ENCODE peak calls at places on chromosomes 4 and X, in nine cellular contexts. M is mesendoderm; L is tibial artery; B is IMR-90; R is left lung; O is iPS DF 6.9; P is keratinocyte; Y is naive thymus-derived CD4-positive, alpha-beta T cell; H is neural progenitor cell. Z is an unnamed sample. For H3K4me1, the result is how much of the 10 kb centered on the place peaks cover.

GRCh38 chr4:187849556-187850245 is 145.9 kb upstream of the ZFP42 start:
- DNase-seq in R (no peak), O (no peak), Y (no peak), H (no peak), B (no peak), L (no peak), M (no peak), P (no peak), Z (no peak)

GRCh38 chr4:158856852-158857251 is 88.0 kb downstream of the FNIP2 start:
- DNase-seq in R (no peak), H (peak), M (peak), L (no peak), P (no peak), O (no peak), Y (no peak), B (peak), Z (no peak)

GRCh38 chr4:9947168-9948062 is 73.9 kb downstream of the SLC2A9 start:
- DNase-seq in B (no peak), O (no peak), H (no peak), Y (no peak), M (no peak), R (no peak), P (peak), L (no peak), Z (no peak)

GRCh38 chrX:1531106-1531890 is 5.7 kb downstream of the P2RY8 start:
- DNase-seq in H (no peak), O (no peak), B (no peak), P (no peak), R (no peak), L (no peak), Y (no peak), M (no peak), Z (no peak)

GRCh38 chrX:12814434-12814833 is 23.2 kb downstream of the PRPS2 start:
- DNase-seq in O (no peak), L (peak), M (peak), B (peak), P (peak), R (no peak), Y (peak), H (peak), Z (no peak)

GRCh38 chr4:158904815-158905214 is 136.0 kb downstream of the FNIP2 start:
- DNase-seq in P (no peak), L (no peak), Y (no peak), M (no peak), R (no peak), H (no peak), O (no peak), B (no peak), Z (no peak)

GRCh38 chrX:102067966-102068723 is 57.3 kb upstream of the TCEAL2 start:
- DNase-seq in B (peak), H (peak), M (peak), R (no peak), Y (no peak), P (no peak), O (no peak), L (no peak), Z (no peak)

GRCh38 chr4:123600426-123600825 is 203.8 kb downstream of the SPRY1 start:
- DNase-seq in B (no peak), H (peak), R (no peak), L (no peak), O (no peak), Y (no peak), M (peak), P (no peak), Z (no peak)

GRCh38 chr4:13492752-13493151 is 8.6 kb upstream of the RAB28 start:
- DNase-seq in L (no peak), H (no peak), P (no peak), M (no peak), B (no peak), O (no peak), R (no peak), Y (no peak), Z (no peak)

GRCh38 chr4:13493793-13494192 is 9.7 kb upstream of the RAB28 start:
- DNase-seq in B (no peak), H (no peak), Y (no peak), O (no peak), R (no peak), P (no peak), M (no peak), L (no peak), Z (no peak)

GRCh38 chr4:13495753-13496152 is 11.6 kb upstream of the RAB28 start:
- DNase-seq in L (no peak), O (no peak), R (no peak), H (no peak), B (no peak), M (no peak), P (no peak), Y (no peak), Z (no peak)

GRCh38 chr4:13498464-13498863 is 14.3 kb upstream of the RAB28 start:
- DNase-seq in B (no peak), O (no peak), R (no peak), M (no peak), L (no peak), P (no peak), Y (no peak), H (no peak), Z (no peak)

DNA sequence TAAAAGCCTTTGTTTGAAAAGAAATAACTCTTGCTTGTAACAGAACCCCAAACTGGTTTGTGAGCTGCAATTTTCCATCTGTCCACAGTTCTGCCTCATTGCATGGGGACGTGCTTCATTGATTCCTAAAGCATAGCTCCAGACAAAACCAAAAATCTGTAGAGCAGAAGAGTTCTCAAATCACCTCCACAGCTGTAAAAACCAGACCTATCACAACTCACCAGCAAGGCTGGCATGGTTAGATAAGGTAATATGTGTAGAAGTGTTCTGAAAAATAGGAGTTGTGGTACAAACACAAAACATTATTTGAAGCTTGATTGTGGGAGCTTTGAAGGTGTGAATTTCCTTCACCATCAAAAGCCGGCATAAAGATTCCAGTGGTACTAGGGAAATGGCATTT is 12.5 kb upstream of the RAB28 start:
- DNase-seq in L (no peak), B (no peak), P (no peak), R (no peak), O (no peak), Y (no peak), M (no peak), H (no peak), Z (no peak)
- H3K4me1 ChIP-seq in L (under half), B (under half), P (under half), R (under half), O (under half), Y (under half), M (under half), H (under half), Z (under half)

GRCh38 chrX:103536732-103537131 is 17.4 kb upstream of the RAB40A start:
- DNase-seq in O (no peak), H (no peak), R (no peak), Y (no peak), M (no peak), P (no peak), L (no peak), B (no peak), Z (no peak)

GRCh38 chrX:103539695-103540094 is 20.4 kb upstream of the RAB40A start:
- DNase-seq in P (no peak), Y (no peak), L (no peak), H (no peak), R (no peak), B (no peak), M (no peak), O (no peak), Z (no peak)

GRCh38 chrX:103537871-103538387 is 18.6 kb upstream of the RAB40A start:
- DNase-seq in H (no peak), O (no peak), M (no peak), R (no peak), L (no peak), Y (no peak), B (no peak), P (no peak), Z (no peak)

GRCh38 chrX:103538728-103539127 is 19.4 kb upstream of the RAB40A start:
- DNase-seq in M (no peak), H (no peak), B (peak), P (peak), O (no peak), L (no peak), Y (no peak), R (no peak), Z (no peak)

GRCh38 chrX:103540145-103540544 is 20.9 kb upstream of the RAB40A start:
- DNase-seq in O (no peak), R (no peak), L (no peak), P (no peak), M (no peak), Y (no peak), B (peak), H (no peak), Z (no peak)
- H3K4me1 ChIP-seq in O (under half), R (under half), L (under half), P (under half), M (under half), Y (under half), B (under half), H (under half), Z (under half)

GRCh38 chrX:39504227-39504626 is 593.5 kb downstream of the BCOR start:
- DNase-seq in L (no peak), Y (no peak), M (no peak), B (no peak), P (no peak), O (no peak), R (no peak), H (no peak), Z (no peak)
- H3K4me1 ChIP-seq in L (under half), Y (under half), M (under half), B (under half), P (under half), O (under half), R (under half), H (under half), Z (under half)

GRCh38 chr4:86940176-86940575 is 5.4 kb downstream of the AFF1 start:
- DNase-seq in B (peak), Y (no peak), H (no peak), P (no peak), R (no peak), M (no peak), O (no peak), L (no peak), Z (no peak)
- H3K4me1 ChIP-seq in B (under half), Y (under half), H (under half), P (under half), R (half or more), M (under half), O (under half), L (under half), Z (half or more)

DNA sequence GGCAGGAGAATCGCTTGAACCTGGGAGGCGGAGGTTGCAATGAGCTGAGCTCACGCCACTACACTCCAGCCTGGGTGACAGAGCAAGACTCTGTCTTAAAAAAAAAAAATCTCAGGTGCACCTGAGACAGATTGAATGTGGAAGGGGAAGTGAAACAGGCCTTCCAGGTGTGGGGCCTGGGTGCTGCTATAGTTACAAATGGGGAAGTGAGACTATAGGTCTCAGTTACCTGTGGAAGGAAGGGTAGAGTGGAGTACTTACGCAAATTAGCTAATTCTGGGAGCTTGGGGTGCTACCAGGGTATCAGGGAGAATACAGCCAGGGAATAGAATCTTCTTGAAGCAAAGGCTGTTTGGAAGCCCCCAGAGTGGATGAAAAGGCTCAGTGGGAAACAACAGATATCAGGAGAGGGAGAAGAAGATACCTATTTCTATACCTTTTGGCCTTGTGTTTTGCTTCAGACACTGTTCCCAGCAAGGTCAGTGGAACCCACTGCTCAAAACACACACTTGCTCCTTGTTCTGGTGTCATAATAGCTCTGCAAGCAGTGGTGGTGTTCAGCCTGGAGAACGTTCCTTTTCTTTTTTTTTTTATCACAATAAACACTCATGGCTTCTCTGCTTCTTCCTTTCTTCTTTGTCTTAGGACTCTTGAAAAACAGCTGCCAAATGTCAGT is 7.0 kb downstream of the CD38 start:
- DNase-seq in H (no peak), Y (no peak), B (no peak), M (no peak), R (no peak), L (no peak), O (no peak), P (no peak), Z (no peak)
- H3K4me1 ChIP-seq in H (under half), Y (under half), B (under half), M (under half), R (under half), L (under half), O (under half), P (under half), Z (under half)

GRCh38 chrX:45794995-45795337 is 594.3 kb upstream of the DIPK2B start:
- DNase-seq in H (no peak), B (no peak), P (no peak), L (no peak), R (no peak), O (no peak), M (no peak), Y (no peak), Z (no peak)
- H3K4me1 ChIP-seq in H (under half), B (under half), P (under half), L (under half), R (under half), O (under half), M (under half), Y (under half), Z (under half)

DNA sequence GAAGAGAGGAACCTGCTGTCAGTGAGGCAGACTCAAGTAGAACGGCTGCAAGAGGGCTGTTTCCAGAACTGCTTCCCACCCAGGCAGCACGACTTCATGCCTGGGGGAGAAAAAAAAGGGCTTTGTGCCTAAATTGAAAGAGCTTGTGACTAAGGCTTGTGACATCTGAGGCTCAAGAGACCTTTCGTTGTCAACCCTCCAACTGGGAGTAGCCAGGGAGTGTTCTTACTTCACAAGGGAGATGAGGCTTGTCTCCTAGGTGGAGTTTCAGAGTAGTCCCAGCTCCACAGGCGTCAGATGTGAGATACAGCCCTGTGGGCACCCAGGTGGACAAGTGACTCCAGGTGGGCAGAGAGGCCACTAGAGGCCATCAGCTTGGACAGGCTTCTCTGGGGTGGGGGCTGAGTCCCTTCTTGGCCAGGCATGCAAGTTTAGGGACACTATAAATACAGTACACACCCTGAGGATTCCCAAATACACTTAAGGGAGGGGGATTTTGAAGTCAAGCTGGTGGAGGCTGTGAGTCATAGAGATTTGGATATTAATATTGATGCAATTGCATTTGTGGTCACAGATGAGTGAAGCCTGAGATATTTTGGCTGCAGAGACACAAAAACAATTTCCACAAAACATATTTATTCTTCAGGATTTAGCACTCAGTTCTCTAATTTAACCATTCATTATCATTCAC is 40.1 kb upstream of the SETD7 start:
- DNase-seq in H (no peak), L (peak), R (no peak), O (no peak), Y (no peak), M (peak), B (peak), P (no peak), Z (no peak)
- H3K4me1 ChIP-seq in H (under half), L (under half), R (under half), O (under half), Y (under half), M (under half), B (under half), P (under half), Z (under half)

Z was measured in pancreas.